ENCODE peak calls at places on chromosomes 11 and 22, in six cellular contexts. Q is IMR-90, C is A549, I is ovary, T is K562, V is body of pancreas. G is an unnamed sample.

GRCh38 chr11:111067994-111068393 is 177.5 kb upstream of the POU2AF2 start:
- DNase-seq in Q (no peak), C (no peak), I (no peak), T (no peak), V (no peak), G (no peak)

GRCh38 chr22:45916515-45916914 is 60.4 kb downstream of the WNT7B start:
- DNase-seq in Q (no peak), C (no peak), I (no peak), T (no peak), V (no peak), G (no peak)

GRCh38 chr11:79087957-79088318 is 352.9 kb downstream of the TENM4 start:
- DNase-seq in Q (no peak), C (no peak), I (no peak), T (no peak), V (no peak), G (no peak)

GRCh38 chr11:3121416-3121815 is 43.7 kb downstream of the OSBPL5 start:
- DNase-seq in Q (no peak), C (no peak), I (peak; percentile 12), T (no peak), V (no peak), G (no peak)

GRCh38 chr11:130416537-130416896 is 11.9 kb downstream of the ADAMTS8 start:
- DNase-seq in Q (no peak), C (no peak), I (no peak), T (no peak), V (no peak), G (no peak)

GRCh38 chr22:28442951-28443876 is 236.4 kb downstream of the TTC28 start:
- DNase-seq in Q (peak; percentile 76), C (no peak), I (peak; percentile 66), T (no peak), V (peak; percentile 71), G (peak; percentile 39)

GRCh38 chr11:16759857-16760256 is 21.4 kb downstream of the C11orf58 start:
- DNase-seq in Q (peak; percentile 24), C (no peak), I (no peak), T (no peak), V (no peak), G (no peak)

GRCh38 chr11:105201166-105201565 is 61.6 kb upstream of the CARD18 start:
- DNase-seq in Q (no peak), C (no peak), I (no peak), T (no peak), V (no peak), G (no peak)

GRCh38 chr11:23932485-23932898 is 564.4 kb upstream of the LUZP2 start:
- DNase-seq in Q (peak; percentile 70), C (no peak), I (no peak), T (no peak), V (no peak), G (no peak)

GRCh38 chr11:19441752-19442553 is 201.2 kb upstream of the E2F8 start:
- DNase-seq in Q (peak; percentile 98), C (peak; percentile 88), I (peak; percentile 47), T (peak; percentile 89), V (peak; percentile 75), G (peak; percentile 84)

GRCh38 chr11:47470671-47471070 is 21.7 kb upstream of the RAPSN start:
- DNase-seq in Q (no peak), C (no peak), I (no peak), T (no peak), V (no peak), G (no peak)

GRCh38 chr11:85791326-85791990 is 19.5 kb downstream of the SYTL2 start:
- DNase-seq in Q (peak; percentile 70), C (no peak), I (no peak), T (no peak), V (no peak), G (no peak)

GRCh38 chr11:13259374-13259773 is 18.2 kb upstream of the BMAL1 start:
- DNase-seq in Q (no peak), C (no peak), I (no peak), T (no peak), V (no peak), G (no peak)

GRCh38 chr22:33438273-33438672 is 380.1 kb upstream of the SYN3 start:
- DNase-seq in Q (peak; percentile 89), C (peak; percentile 54), I (no peak), T (no peak), V (no peak), G (peak; percentile 78)

GRCh38 chr11:698493-699115 is 3.0 kb downstream of the TMEM80 start:
- DNase-seq in Q (no peak), C (no peak), I (no peak), T (no peak), V (no peak), G (no peak)

GRCh38 chr11:61546663-61547062 is 34.2 kb downstream of the SYT7 start:
- DNase-seq in Q (no peak), C (no peak), I (no peak), T (no peak), V (no peak), G (no peak)

GRCh38 chr11:110184974-110185597 is 91.9 kb downstream of the ZC3H12C start:
- DNase-seq in Q (peak; percentile 83), C (no peak), I (peak; percentile 28), T (no peak), V (peak; percentile 72), G (no peak)

GRCh38 chr22:25110846-25111578 is 88.6 kb upstream of the CRYBB3 start:
- DNase-seq in Q (peak; percentile 67), C (peak; percentile 50), I (peak; percentile 49), T (peak; percentile 33), V (peak; percentile 89), G (peak; percentile 75)

GRCh38 chr11:101848262-101848661 is 66.5 kb upstream of the CEP126 start:
- DNase-seq in Q (peak; percentile 44), C (no peak), I (no peak), T (no peak), V (no peak), G (peak; percentile 12)

GRCh38 chr11:123719452-123719851 is 22.0 kb downstream of the ZNF202 start:
- DNase-seq in Q (peak; percentile 85), C (no peak), I (no peak), T (no peak), V (no peak), G (no peak)

GRCh38 chr22:21865041-21865440 is 2.4 kb downstream of the MAPK1 start:
- DNase-seq in Q (peak; percentile 91), C (no peak), I (peak; percentile 57), T (no peak), V (peak; percentile 54), G (peak; percentile 22)

GRCh38 chr11:71472941-71473792 is 20.2 kb downstream of the NADSYN1 start:
- DNase-seq in Q (no peak), C (no peak), I (no peak), T (no peak), V (no peak), G (no peak)

GRCh38 chr11:71474771-71475483 is 21.9 kb downstream of the NADSYN1 start:
- DNase-seq in Q (no peak), C (no peak), I (no peak), T (no peak), V (no peak), G (no peak)

GRCh38 chr11:71472357-71472885 is 19.4 kb downstream of the NADSYN1 start:
- DNase-seq in Q (no peak), C (no peak), I (no peak), T (no peak), V (no peak), G (peak; percentile 33)

GRCh38 chr11:71474141-71474770 is 21.3 kb downstream of the NADSYN1 start:
- DNase-seq in Q (no peak), C (no peak), I (no peak), T (no peak), V (no peak), G (no peak)

DNA sequence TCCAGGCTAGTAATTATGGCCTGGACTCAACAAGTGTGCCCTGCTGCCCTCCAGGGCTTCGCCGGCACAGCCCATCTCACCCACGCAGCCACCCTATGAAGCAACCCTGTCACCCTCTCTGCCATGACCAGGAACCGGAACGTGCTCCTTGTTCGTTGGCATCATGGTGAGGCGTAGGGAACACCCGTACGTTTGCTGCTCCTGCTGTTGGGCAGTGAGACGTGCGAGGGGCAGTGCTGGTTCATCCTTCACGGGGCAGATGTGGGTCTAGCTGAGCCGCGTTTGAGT is 20.7 kb downstream of the NADSYN1 start:
- DNase-seq in Q (no peak), C (no peak), I (no peak), T (no peak), V (no peak), G (no peak)
- TF ChIP-seq POLR2A in Q (no peak), C (no peak), I (no peak), T (no peak), V (no peak), G (no peak)

GRCh38 chr11:108221401-108221800 is 1.0 kb downstream of the NPAT start:
- DNase-seq in Q (peak; percentile 45), C (no peak), I (no peak), T (no peak), V (no peak), G (peak; percentile 28)
- TF ChIP-seq POLR2A in Q (no peak), C (no peak), I (no peak), T (no peak), V (no peak), G (no peak)

GRCh38 chr11:118883368-118884071 is at the start of gene CXCR5:
- DNase-seq in Q (peak; percentile 35), C (no peak), I (no peak), T (no peak), V (no peak), G (no peak)
- TF ChIP-seq POLR2A in Q (no peak), C (no peak), I (no peak), T (no peak), V (no peak), G (no peak)

DNA sequence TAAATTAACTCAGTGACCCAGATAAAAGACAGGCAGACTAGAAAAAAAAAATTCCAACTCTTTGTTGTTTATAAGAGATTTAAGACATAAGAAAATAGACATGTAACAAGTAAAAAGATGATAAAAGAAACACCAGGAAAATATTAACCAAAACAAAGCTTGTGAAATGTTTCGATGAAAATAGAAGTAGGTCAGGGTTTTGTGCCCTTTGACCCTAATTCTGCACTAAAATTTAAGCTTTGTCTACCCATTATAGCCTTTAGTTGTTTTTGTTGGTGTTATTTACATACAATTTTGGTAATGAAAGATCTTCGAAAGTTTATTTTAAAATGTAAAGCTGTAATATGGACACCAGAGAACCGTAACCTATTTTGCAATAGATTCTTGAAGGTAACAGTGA is 75.7 kb downstream of the LRRC4C start:
- DNase-seq in Q (no peak), C (no peak), I (no peak), T (no peak), V (no peak), G (no peak)
- TF ChIP-seq POLR2A in Q (no peak), C (no peak), I (no peak), T (no peak), V (no peak), G (no peak)

GRCh38 chr11:34448223-34448994 is 9.7 kb downstream of the CAT start:
- DNase-seq in Q (no peak), C (no peak), I (no peak), T (no peak), V (no peak), G (peak; percentile 37)

GRCh38 chr11:34447044-34447443 is 8.3 kb downstream of the CAT start:
- DNase-seq in Q (no peak), C (no peak), I (no peak), T (no peak), V (no peak), G (no peak)

GRCh38 chr11:34449013-34449412 is 10.3 kb downstream of the CAT start:
- DNase-seq in Q (no peak), C (no peak), I (no peak), T (no peak), V (no peak), G (peak; percentile 84)

GRCh38 chr11:34443136-34443535 is 4.4 kb downstream of the CAT start:
- DNase-seq in Q (no peak), C (no peak), I (no peak), T (no peak), V (no peak), G (no peak)

GRCh38 chr11:34446389-34446788 is 7.7 kb downstream of the CAT start:
- DNase-seq in Q (no peak), C (no peak), I (no peak), T (peak; percentile 26), V (no peak), G (no peak)
- TF ChIP-seq POLR2A in Q (no peak), C (no peak), I (no peak), T (no peak), V (no peak), G (no peak)